ENCODE peak calls at places on chromosomes 4 and X, in nine cellular contexts. I is lower leg skin, C is GM12892, E is stomach, N is H54, B is HepG2, Z is HCT116, M is prostate gland, L is body of pancreas. X is an unnamed sample.

GRCh38 chr4:119666653-119667091 is 38.1 kb upstream of the PDE5A start:
- DNase-seq in C (no peak), I (no peak), N (no peak), B (no peak), M (no peak), Z (no peak), L (no peak), E (no peak), X (no peak)

GRCh38 chr4:13966241-13967195 is 339.0 kb upstream of the BOD1L1 start:
- DNase-seq in L (no peak), I (no peak), E (no peak), N (peak), M (no peak), Z (no peak), C (no peak), B (no peak), X (no peak)

GRCh38 chr4:154076921-154077320 is 288.0 kb upstream of the SFRP2 start:
- DNase-seq in N (no peak), L (no peak), C (no peak), B (no peak), Z (no peak), I (no peak), E (no peak), M (no peak), X (no peak)

GRCh38 chr4:141569141-141569540 is 67.2 kb upstream of the IL15 start:
- DNase-seq in Z (no peak), N (no peak), B (no peak), L (no peak), M (no peak), I (no peak), C (no peak), E (no peak), X (no peak)

GRCh38 chrX:104696667-104697066 is 130.7 kb downstream of the IL1RAPL2 start:
- DNase-seq in C (no peak), N (no peak), Z (no peak), I (no peak), E (no peak), M (no peak), B (no peak), L (no peak), X (no peak)

GRCh38 chr4:53012738-53013137 is 150.6 kb downstream of the RASL11B start:
- DNase-seq in I (no peak), B (no peak), Z (no peak), M (no peak), E (no peak), L (no peak), N (no peak), C (no peak), X (no peak)

GRCh38 chr4:139700568-139700967 is 34.9 kb downstream of the MGST2 start:
- DNase-seq in N (no peak), C (no peak), Z (no peak), L (no peak), M (no peak), E (no peak), I (no peak), B (no peak), X (no peak)

GRCh38 chr4:61817071-61817470 is 616.9 kb downstream of the ADGRL3 start:
- DNase-seq in C (no peak), N (no peak), Z (no peak), L (no peak), I (no peak), E (no peak), M (no peak), B (no peak), X (no peak)

GRCh38 chr4:70624226-70624793 is 4.2 kb upstream of the ENAM start:
- DNase-seq in C (no peak), N (no peak), B (no peak), Z (no peak), E (no peak), I (no peak), M (no peak), L (no peak), X (no peak)

GRCh38 chrX:74514384-74514783 is 93.1 kb downstream of the SLC16A2 start:
- DNase-seq in I (no peak), N (no peak), B (peak), M (no peak), E (no peak), L (no peak), Z (no peak), C (no peak), X (no peak)

GRCh38 chr4:48173055-48173991 is 39.3 kb upstream of the TXK start:
- DNase-seq in I (no peak), L (no peak), E (no peak), N (peak), B (no peak), M (no peak), C (no peak), Z (peak), X (peak)

GRCh38 chr4:110633358-110634319 is 10.8 kb upstream of the PITX2 start:
- DNase-seq in C (no peak), B (no peak), I (peak), M (no peak), N (no peak), L (no peak), Z (no peak), E (no peak), X (no peak)

GRCh38 chr4:121728798-121729226 is 32.0 kb upstream of the ANXA5 start:
- DNase-seq in M (no peak), Z (no peak), B (no peak), C (no peak), N (peak), E (no peak), I (no peak), L (no peak), X (no peak)

GRCh38 chr4:42927946-42928345 is 35.4 kb downstream of the GRXCR1 start:
- DNase-seq in M (no peak), L (no peak), I (no peak), B (no peak), Z (no peak), C (no peak), N (no peak), E (no peak), X (no peak)

GRCh38 chr4:8191136-8191747 is 7.8 kb upstream of the SH3TC1 start:
- DNase-seq in M (no peak), N (peak), B (peak), E (peak), Z (peak), C (peak), L (peak), I (no peak), X (no peak)

GRCh38 chr4:37243722-37244582 is 591 bp upstream of the NWD2 start:
- DNase-seq in L (no peak), Z (no peak), I (no peak), E (no peak), C (no peak), M (no peak), B (peak), N (no peak), X (peak)

GRCh38 chr4:94369046-94369445 is 26.4 kb upstream of the HPGDS start:
- DNase-seq in E (no peak), L (no peak), M (no peak), I (no peak), C (no peak), B (no peak), Z (no peak), N (no peak), X (no peak)

GRCh38 chr4:183158062-183158461 is 59.0 kb downstream of the WWC2 start:
- DNase-seq in L (no peak), Z (no peak), M (no peak), E (no peak), C (no peak), N (no peak), B (no peak), I (no peak), X (no peak)

GRCh38 chrX:124328765-124329164 is 3.7 kb upstream of the TEX13D start:
- DNase-seq in B (no peak), C (no peak), N (peak), E (no peak), I (no peak), Z (no peak), L (no peak), M (no peak), X (no peak)

DNA sequence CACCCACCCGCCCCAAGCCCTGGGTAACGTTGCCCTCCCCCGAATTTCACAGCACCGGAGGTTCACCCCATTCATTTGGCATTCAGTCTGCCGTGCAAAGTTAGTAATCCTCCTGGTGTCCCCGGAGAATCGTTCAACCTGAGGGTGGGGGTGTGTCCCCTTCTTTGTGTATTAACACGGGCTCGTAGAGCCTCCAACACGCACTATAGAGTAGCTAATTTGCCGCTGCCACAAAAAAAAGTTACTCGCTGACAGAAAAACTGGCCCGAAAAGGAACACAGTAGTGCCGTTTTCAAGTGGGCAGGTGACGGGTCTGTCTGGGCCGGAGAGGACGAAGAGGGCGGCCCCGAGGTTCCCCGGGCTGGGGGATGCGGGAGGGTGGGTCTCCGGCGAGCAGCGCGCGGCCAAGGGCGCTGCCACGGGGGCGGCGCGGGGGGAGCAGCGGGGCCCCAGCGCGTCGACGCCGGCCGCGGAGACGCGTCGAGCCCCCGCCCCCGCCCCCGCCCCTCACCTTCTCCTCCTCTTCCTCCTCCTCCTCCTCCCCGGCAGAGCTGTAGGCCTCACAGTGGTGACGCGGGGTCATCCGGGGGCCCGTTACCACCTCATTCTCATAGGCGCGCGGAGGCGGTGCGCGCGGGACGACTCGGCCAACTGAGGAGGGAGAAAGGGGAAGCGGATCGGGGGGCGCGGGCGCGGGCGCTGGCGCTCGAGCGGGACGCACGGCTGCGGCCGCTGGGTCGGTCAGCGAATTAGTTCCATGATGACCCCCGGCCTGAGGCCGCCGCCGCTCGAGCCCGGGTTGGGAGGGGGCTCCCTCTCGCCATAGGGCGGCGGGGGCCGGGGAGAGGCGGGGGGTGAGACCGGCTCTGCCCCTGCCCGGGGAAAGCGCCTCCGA is 581 bp downstream of the CCNI start:
- DNase-seq in I (peak), Z (no peak), N (peak), B (peak), C (peak), M (peak), L (peak), E (peak), X (peak)
- TF ChIP-seq POLR2A in I (no peak), Z (no peak), N (peak), B (no peak), C (no peak), M (peak), L (no peak), E (no peak), X (no peak)

DNA sequence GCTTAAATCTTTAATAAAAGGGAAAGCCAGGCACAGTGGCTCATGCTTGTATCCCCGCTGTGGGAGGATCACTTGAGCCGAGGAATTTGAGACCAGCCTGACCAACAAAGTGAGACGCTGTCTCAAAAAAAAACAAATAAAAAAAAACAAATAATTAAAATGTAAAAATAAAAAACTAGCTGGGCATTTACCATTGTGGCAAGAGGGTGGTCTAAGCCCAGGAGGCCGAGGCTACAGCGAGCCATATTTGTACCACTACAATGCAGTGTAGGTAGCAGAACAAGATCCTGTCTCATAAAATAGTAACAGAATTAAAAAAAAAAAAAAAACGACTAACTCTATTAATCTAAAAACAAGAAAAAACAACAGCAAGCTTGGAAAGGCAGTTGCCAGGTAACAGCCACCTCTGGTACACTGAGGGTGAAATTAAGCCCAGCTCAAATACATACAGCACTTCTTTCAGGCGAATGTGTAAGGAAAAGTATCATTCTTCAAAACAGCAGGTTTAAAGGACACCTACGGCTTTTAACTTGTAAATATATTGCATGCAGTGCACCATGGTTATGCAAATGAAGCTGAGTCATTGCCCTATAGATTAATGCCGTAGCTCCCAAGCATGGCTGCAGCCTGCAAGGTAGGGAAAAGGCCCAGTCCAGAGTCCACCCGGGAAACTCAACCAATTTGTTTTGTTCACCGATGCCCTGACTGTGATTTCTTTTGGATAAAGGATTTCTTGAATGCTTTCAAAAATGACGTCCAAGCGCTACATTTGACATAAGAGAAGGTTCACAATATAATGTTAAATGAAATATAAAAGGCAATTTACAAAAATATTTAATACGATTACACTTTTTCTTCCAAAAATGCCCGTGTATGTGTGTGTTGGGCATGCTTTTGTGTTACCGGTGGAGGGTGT is 14.5 kb upstream of the TXLNG start:
- DNase-seq in I (no peak), L (no peak), M (no peak), E (no peak), B (peak), Z (peak), C (no peak), N (no peak), X (peak)
- TF ChIP-seq POLR2A in I (no peak), L (no peak), M (no peak), E (no peak), B (peak), Z (peak), C (peak), N (peak), X (peak)

GRCh38 chr4:73507541-73507940 is 26.0 kb downstream of the AFM start:
- DNase-seq in B (peak), E (no peak), N (no peak), I (no peak), C (no peak), L (no peak), M (no peak), Z (no peak), X (no peak)
- TF ChIP-seq POLR2A in B (no peak), E (no peak), N (no peak), I (no peak), C (no peak), L (no peak), M (no peak), Z (no peak), X (no peak)

DNA sequence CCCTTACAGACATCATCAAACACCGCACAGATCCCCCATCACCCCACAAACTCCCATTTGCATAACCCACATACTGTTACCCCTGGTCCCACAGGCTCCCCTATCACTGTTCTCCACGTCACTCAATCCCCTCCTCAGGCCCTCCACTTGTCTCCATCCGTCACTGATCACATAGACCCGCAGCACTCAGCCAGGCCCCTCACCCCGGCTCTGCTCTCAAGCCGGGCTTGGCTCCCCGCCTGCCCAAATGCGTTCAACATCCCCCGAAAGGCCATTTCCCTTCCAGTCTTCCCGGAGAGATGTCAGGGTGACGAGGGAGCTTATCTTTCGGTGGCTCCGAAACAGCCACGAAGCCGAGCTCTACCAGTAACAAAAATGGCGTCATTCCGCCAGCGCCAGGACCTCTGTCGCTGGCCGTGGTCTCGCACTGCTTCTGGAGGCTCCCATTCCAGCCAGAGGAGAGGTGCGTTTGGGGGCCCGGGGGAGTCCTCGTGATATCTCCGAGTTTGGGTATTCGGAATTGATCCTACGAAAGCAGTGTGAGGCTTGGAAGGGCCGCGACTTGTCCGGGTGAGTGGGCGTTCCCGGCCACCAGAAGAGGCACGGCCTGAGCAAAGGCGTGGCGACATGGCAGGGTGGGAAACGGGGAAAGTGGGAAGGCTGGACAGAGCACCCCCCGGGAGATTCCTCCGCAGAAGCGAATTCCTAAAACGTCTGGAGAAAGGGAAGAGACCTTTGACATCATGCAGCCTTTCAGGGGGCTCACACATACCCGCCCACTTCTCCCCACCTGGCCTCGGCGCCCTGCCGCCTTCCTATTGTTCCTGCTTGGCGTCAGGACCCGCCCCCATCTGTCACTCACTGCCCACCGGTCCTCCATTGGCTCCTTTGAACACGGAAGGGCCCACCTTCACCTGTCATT is at the start of gene ZNF630:
- DNase-seq in C (peak), B (no peak), M (peak), L (peak), N (no peak), I (peak), E (peak), Z (no peak), X (peak)
- TF ChIP-seq POLR2A in C (no peak), B (no peak), M (peak), L (peak), N (no peak), I (no peak), E (no peak), Z (no peak), X (no peak)

GRCh38 chr4:184343400-184344177 is 125.9 kb upstream of the ENPP6 start:
- DNase-seq in N (peak), E (peak), Z (peak), B (peak), C (no peak), L (peak), I (peak), M (peak), X (peak)
- TF ChIP-seq POLR2A in N (peak), E (no peak), Z (no peak), B (peak), C (peak), L (peak), I (no peak), M (peak), X (no peak)

DNA sequence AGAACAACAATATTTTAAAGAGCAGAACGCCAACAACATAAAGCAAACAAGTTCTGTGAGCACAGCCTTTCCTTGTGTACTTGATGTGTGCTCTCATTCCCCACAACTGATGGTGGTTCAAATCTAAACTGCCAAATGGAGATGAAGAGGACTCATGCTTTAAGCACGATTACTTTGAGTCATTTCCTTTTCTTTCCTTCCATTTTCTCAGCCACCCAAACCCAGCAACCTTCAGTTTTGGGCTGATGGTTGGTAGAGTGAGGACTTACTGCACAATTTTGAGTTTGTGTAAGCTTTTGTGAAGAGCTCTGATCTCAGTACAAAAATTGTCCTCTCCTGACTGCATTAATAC is 1.7 kb downstream of the NSD2 start:
- DNase-seq in N (no peak), M (no peak), L (no peak), E (no peak), I (no peak), C (no peak), Z (no peak), B (no peak), X (peak)
- TF ChIP-seq POLR2A in N (peak), M (no peak), L (no peak), E (no peak), I (no peak), C (peak), Z (no peak), B (no peak), X (no peak)

GRCh38 chrX:149938427-149939270 is at the start of gene EOLA2:
- DNase-seq in I (peak), M (peak), C (peak), N (peak), L (peak), Z (peak), B (peak), E (peak), X (peak)
- TF ChIP-seq POLR2A in I (no peak), M (peak), C (no peak), N (peak), L (peak), Z (peak), B (no peak), E (peak), X (peak)

X was measured in erythroblast.